ENCODE peak calls at places on chromosomes 6 and 20, in nine cellular contexts. One of them, this sample, is unnamed.

GRCh38 chr6:20211941-20212391 is 303 bp downstream of the MBOAT1 start:
- DNase-seq in fibroblast of pulmonary artery: peak; percentile 47
- DNase-seq in AG04450: no peak
- DNase-seq in body of pancreas: peak; percentile 62
- DNase-seq in astrocyte: peak; percentile 36
- DNase-seq in dorsolateral prefrontal cortex: no peak
- DNase-seq in GM13976: no peak
- DNase-seq in left lung: no peak
- DNase-seq in psoas muscle: no peak
- DNase-seq in this sample: no peak

GRCh38 chr6:7433211-7433610 is 43.6 kb downstream of the RIOK1 start:
- DNase-seq in fibroblast of pulmonary artery: no peak
- DNase-seq in AG04450: no peak
- DNase-seq in body of pancreas: no peak
- DNase-seq in astrocyte: no peak
- DNase-seq in dorsolateral prefrontal cortex: no peak
- DNase-seq in GM13976: no peak
- DNase-seq in left lung: no peak
- DNase-seq in psoas muscle: no peak
- DNase-seq in this sample: no peak

GRCh38 chr6:132236744-132237143 is 164.5 kb downstream of the MOXD1 start:
- DNase-seq in fibroblast of pulmonary artery: no peak
- DNase-seq in AG04450: no peak
- DNase-seq in body of pancreas: no peak
- DNase-seq in astrocyte: peak; percentile 50
- DNase-seq in dorsolateral prefrontal cortex: no peak
- DNase-seq in GM13976: no peak
- DNase-seq in left lung: no peak
- DNase-seq in psoas muscle: no peak
- DNase-seq in this sample: no peak

GRCh38 chr6:97160280-97160679 is 122.7 kb downstream of the MMS22L start:
- DNase-seq in fibroblast of pulmonary artery: no peak
- DNase-seq in AG04450: no peak
- DNase-seq in body of pancreas: no peak
- DNase-seq in astrocyte: peak; percentile 3
- DNase-seq in dorsolateral prefrontal cortex: no peak
- DNase-seq in GM13976: no peak
- DNase-seq in left lung: no peak
- DNase-seq in psoas muscle: no peak
- DNase-seq in this sample: no peak

GRCh38 chr6:152089992-152090391 is 282.5 kb downstream of the ESR1 start:
- DNase-seq in fibroblast of pulmonary artery: peak; percentile 64
- DNase-seq in AG04450: no peak
- DNase-seq in body of pancreas: no peak
- DNase-seq in astrocyte: peak; percentile 78
- DNase-seq in dorsolateral prefrontal cortex: no peak
- DNase-seq in GM13976: no peak
- DNase-seq in left lung: no peak
- DNase-seq in psoas muscle: peak; percentile 66
- DNase-seq in this sample: no peak

GRCh38 chr6:124057448-124057847 is 253.8 kb downstream of the NKAIN2 start:
- DNase-seq in fibroblast of pulmonary artery: no peak
- DNase-seq in AG04450: no peak
- DNase-seq in body of pancreas: no peak
- DNase-seq in astrocyte: no peak
- DNase-seq in dorsolateral prefrontal cortex: no peak
- DNase-seq in GM13976: no peak
- DNase-seq in left lung: no peak
- DNase-seq in psoas muscle: no peak
- DNase-seq in this sample: no peak

GRCh38 chr20:10508060-10508459 is 73.0 kb downstream of the SLX4IP start:
- DNase-seq in fibroblast of pulmonary artery: peak; percentile 44
- DNase-seq in AG04450: no peak
- DNase-seq in body of pancreas: peak; percentile 42
- DNase-seq in astrocyte: peak; percentile 18
- DNase-seq in dorsolateral prefrontal cortex: no peak
- DNase-seq in GM13976: no peak
- DNase-seq in left lung: peak; percentile 41
- DNase-seq in psoas muscle: no peak
- DNase-seq in this sample: no peak

GRCh38 chr6:133062077-133062476 is 179.1 kb upstream of the EYA4 start:
- DNase-seq in fibroblast of pulmonary artery: peak; percentile 87
- DNase-seq in AG04450: peak; percentile 93
- DNase-seq in body of pancreas: no peak
- DNase-seq in astrocyte: peak; percentile 93
- DNase-seq in dorsolateral prefrontal cortex: no peak
- DNase-seq in GM13976: no peak
- DNase-seq in left lung: no peak
- DNase-seq in psoas muscle: no peak
- DNase-seq in this sample: no peak

GRCh38 chr6:116412270-116412669 is 41.5 kb downstream of the DSE start:
- DNase-seq in fibroblast of pulmonary artery: peak; percentile 45
- DNase-seq in AG04450: no peak
- DNase-seq in body of pancreas: no peak
- DNase-seq in astrocyte: no peak
- DNase-seq in dorsolateral prefrontal cortex: no peak
- DNase-seq in GM13976: no peak
- DNase-seq in left lung: no peak
- DNase-seq in psoas muscle: peak; percentile 56
- DNase-seq in this sample: no peak

GRCh38 chr20:49823152-49823847 is 10.7 kb downstream of the SLC9A8 start:
- DNase-seq in fibroblast of pulmonary artery: no peak
- DNase-seq in AG04450: no peak
- DNase-seq in body of pancreas: no peak
- DNase-seq in astrocyte: no peak
- DNase-seq in dorsolateral prefrontal cortex: no peak
- DNase-seq in GM13976: no peak
- DNase-seq in left lung: no peak
- DNase-seq in psoas muscle: no peak
- DNase-seq in this sample: no peak

GRCh38 chr6:119495230-119495683 is 145.7 kb upstream of the MAN1A1 start:
- DNase-seq in fibroblast of pulmonary artery: no peak
- DNase-seq in AG04450: no peak
- DNase-seq in body of pancreas: peak; percentile 74
- DNase-seq in astrocyte: no peak
- DNase-seq in dorsolateral prefrontal cortex: no peak
- DNase-seq in GM13976: no peak
- DNase-seq in left lung: no peak
- DNase-seq in psoas muscle: no peak
- DNase-seq in this sample: no peak

GRCh38 chr6:14655201-14655988 is 537.8 kb downstream of the CD83 start:
- DNase-seq in fibroblast of pulmonary artery: peak; percentile 7
- DNase-seq in AG04450: no peak
- DNase-seq in body of pancreas: no peak
- DNase-seq in astrocyte: no peak
- DNase-seq in dorsolateral prefrontal cortex: no peak
- DNase-seq in GM13976: no peak
- DNase-seq in left lung: no peak
- DNase-seq in psoas muscle: no peak
- DNase-seq in this sample: no peak

GRCh38 chr6:159759645-159760044 is 2.2 kb upstream of the ACAT2 start:
- DNase-seq in fibroblast of pulmonary artery: no peak
- DNase-seq in AG04450: no peak
- DNase-seq in body of pancreas: no peak
- DNase-seq in astrocyte: no peak
- DNase-seq in dorsolateral prefrontal cortex: no peak
- DNase-seq in GM13976: no peak
- DNase-seq in left lung: no peak
- DNase-seq in psoas muscle: no peak
- DNase-seq in this sample: no peak

GRCh38 chr6:166342293-166343156 is at the start of gene SFT2D1:
- DNase-seq in fibroblast of pulmonary artery: peak; percentile 88
- DNase-seq in AG04450: peak; percentile 66
- DNase-seq in body of pancreas: peak; percentile 86
- DNase-seq in astrocyte: peak; percentile 74
- DNase-seq in dorsolateral prefrontal cortex: peak; percentile 87
- DNase-seq in GM13976: peak; percentile 95
- DNase-seq in left lung: peak; percentile 96
- DNase-seq in psoas muscle: peak; percentile 95
- DNase-seq in this sample: peak; percentile 12

GRCh38 chr20:47358672-47359532 is 2.4 kb upstream of the ZMYND8 start:
- DNase-seq in fibroblast of pulmonary artery: peak; percentile 95
- DNase-seq in AG04450: no peak
- DNase-seq in body of pancreas: peak; percentile 93
- DNase-seq in astrocyte: peak; percentile 90
- DNase-seq in dorsolateral prefrontal cortex: peak; percentile 84
- DNase-seq in GM13976: no peak
- DNase-seq in left lung: peak; percentile 76
- DNase-seq in psoas muscle: peak; percentile 77
- DNase-seq in this sample: peak; percentile 91

GRCh38 chr6:80457044-80457933 is 350.8 kb downstream of the BCKDHB start:
- DNase-seq in fibroblast of pulmonary artery: peak; percentile 97
- DNase-seq in AG04450: peak; percentile 88
- DNase-seq in body of pancreas: peak; percentile 65
- DNase-seq in astrocyte: peak; percentile 97
- DNase-seq in dorsolateral prefrontal cortex: peak; percentile 77
- DNase-seq in GM13976: no peak
- DNase-seq in left lung: peak; percentile 20
- DNase-seq in psoas muscle: peak; percentile 68
- DNase-seq in this sample: peak; percentile 82

GRCh38 chr6:91241946-91242613 is 655.2 kb upstream of the MAP3K7 start:
- DNase-seq in fibroblast of pulmonary artery: no peak
- DNase-seq in AG04450: no peak
- DNase-seq in body of pancreas: no peak
- DNase-seq in astrocyte: no peak
- DNase-seq in dorsolateral prefrontal cortex: no peak
- DNase-seq in GM13976: no peak
- DNase-seq in left lung: no peak
- DNase-seq in psoas muscle: no peak
- DNase-seq in this sample: no peak

GRCh38 chr6:85402071-85402470 is 47.8 kb upstream of the NT5E start:
- DNase-seq in fibroblast of pulmonary artery: no peak
- DNase-seq in AG04450: no peak
- DNase-seq in body of pancreas: no peak
- DNase-seq in astrocyte: no peak
- DNase-seq in dorsolateral prefrontal cortex: no peak
- DNase-seq in GM13976: no peak
- DNase-seq in left lung: no peak
- DNase-seq in psoas muscle: no peak
- DNase-seq in this sample: no peak

GRCh38 chr20:25025091-25025861 is 32.7 kb downstream of the ACSS1 start:
- DNase-seq in fibroblast of pulmonary artery: no peak
- DNase-seq in AG04450: no peak
- DNase-seq in body of pancreas: peak; percentile 14
- DNase-seq in astrocyte: no peak
- DNase-seq in dorsolateral prefrontal cortex: peak; percentile 15
- DNase-seq in GM13976: no peak
- DNase-seq in left lung: peak; percentile 33
- DNase-seq in psoas muscle: no peak
- DNase-seq in this sample: no peak

GRCh38 chr6:124958759-124959354 is 3.4 kb upstream of the RNF217 start:
- DNase-seq in fibroblast of pulmonary artery: peak; percentile 70
- DNase-seq in AG04450: no peak
- DNase-seq in body of pancreas: no peak
- DNase-seq in astrocyte: peak; percentile 84
- DNase-seq in dorsolateral prefrontal cortex: no peak
- DNase-seq in GM13976: no peak
- DNase-seq in left lung: no peak
- DNase-seq in psoas muscle: no peak
- DNase-seq in this sample: no peak

DNA sequence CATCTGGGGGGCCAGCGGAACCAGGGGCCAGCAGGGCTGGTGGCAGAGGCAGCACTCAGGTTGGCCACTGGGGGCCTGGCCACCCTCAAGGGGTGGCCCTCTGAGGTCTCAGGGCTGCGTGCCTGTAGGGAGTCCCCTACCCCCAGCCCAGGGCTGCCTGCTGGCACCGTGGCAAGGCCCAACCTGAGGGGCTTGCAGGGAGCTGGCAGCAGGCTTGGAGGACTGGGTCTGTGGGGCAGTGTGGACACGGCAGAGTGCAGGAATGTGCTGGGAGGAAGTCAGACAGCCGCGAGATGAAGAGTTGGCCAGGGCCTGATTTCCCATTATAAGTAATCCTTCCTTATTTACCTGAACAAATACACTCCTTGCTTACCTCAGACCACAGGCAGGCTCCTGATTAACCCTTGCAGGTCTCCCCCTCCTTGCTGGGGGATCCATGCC is at the start of gene SPDEF:
- DNase-seq in fibroblast of pulmonary artery: no peak
- DNase-seq in AG04450: no peak
- DNase-seq in body of pancreas: peak; percentile 24
- DNase-seq in astrocyte: peak; percentile 14
- DNase-seq in dorsolateral prefrontal cortex: no peak
- DNase-seq in GM13976: no peak
- DNase-seq in left lung: no peak
- DNase-seq in psoas muscle: no peak
- DNase-seq in this sample: no peak
- TF ChIP-seq CTCF in fibroblast of pulmonary artery: no peak
- TF ChIP-seq CTCF in AG04450: no peak
- TF ChIP-seq CTCF in body of pancreas: no peak
- TF ChIP-seq CTCF in astrocyte: no peak
- TF ChIP-seq CTCF in dorsolateral prefrontal cortex: no peak
- TF ChIP-seq CTCF in GM13976: no peak
- TF ChIP-seq CTCF in left lung: no peak
- TF ChIP-seq CTCF in psoas muscle: no peak
- TF ChIP-seq CTCF in this sample: no peak

DNA sequence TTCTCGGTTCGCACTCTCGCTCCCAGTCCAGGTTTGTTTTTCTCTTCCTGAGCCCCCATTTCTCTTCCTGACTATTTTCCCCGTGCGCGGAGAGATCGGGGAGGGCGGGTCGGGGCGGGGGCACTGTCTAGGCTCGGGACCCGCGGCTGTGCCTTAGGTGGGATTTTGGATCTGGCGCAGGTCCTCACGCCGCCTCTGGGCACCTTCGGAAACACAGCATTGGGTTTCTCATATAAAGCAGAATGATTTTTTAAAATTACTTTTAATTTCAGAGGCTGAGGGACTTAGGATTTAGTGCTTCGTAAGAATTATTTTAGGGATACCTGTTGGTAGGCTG is 324 bp downstream of the STX11 start:
- DNase-seq in fibroblast of pulmonary artery: peak; percentile 18
- DNase-seq in AG04450: no peak
- DNase-seq in body of pancreas: peak; percentile 42
- DNase-seq in astrocyte: no peak
- DNase-seq in dorsolateral prefrontal cortex: no peak
- DNase-seq in GM13976: peak; percentile 24
- DNase-seq in left lung: no peak
- DNase-seq in psoas muscle: no peak
- DNase-seq in this sample: no peak
- TF ChIP-seq CTCF in fibroblast of pulmonary artery: peak; percentile 7
- TF ChIP-seq CTCF in AG04450: peak; percentile 32
- TF ChIP-seq CTCF in body of pancreas: no peak
- TF ChIP-seq CTCF in astrocyte: no peak
- TF ChIP-seq CTCF in dorsolateral prefrontal cortex: no peak
- TF ChIP-seq CTCF in GM13976: no peak
- TF ChIP-seq CTCF in left lung: no peak
- TF ChIP-seq CTCF in psoas muscle: no peak
- TF ChIP-seq CTCF in this sample: no peak

GRCh38 chr6:138387577-138388368 is 10.1 kb downstream of the SMIM28 start:
- DNase-seq in fibroblast of pulmonary artery: no peak
- DNase-seq in AG04450: no peak
- DNase-seq in body of pancreas: peak; percentile 17
- DNase-seq in astrocyte: no peak
- DNase-seq in dorsolateral prefrontal cortex: no peak
- DNase-seq in GM13976: no peak
- DNase-seq in left lung: no peak
- DNase-seq in psoas muscle: no peak
- DNase-seq in this sample: no peak
- TF ChIP-seq CTCF in fibroblast of pulmonary artery: no peak
- TF ChIP-seq CTCF in AG04450: no peak
- TF ChIP-seq CTCF in body of pancreas: no peak
- TF ChIP-seq CTCF in astrocyte: no peak
- TF ChIP-seq CTCF in dorsolateral prefrontal cortex: no peak
- TF ChIP-seq CTCF in GM13976: no peak
- TF ChIP-seq CTCF in left lung: no peak
- TF ChIP-seq CTCF in psoas muscle: no peak
- TF ChIP-seq CTCF in this sample: no peak

GRCh38 chr20:3173582-3174441 is 463 bp upstream of the LZTS3 start:
- DNase-seq in fibroblast of pulmonary artery: peak; percentile 75
- DNase-seq in AG04450: peak; percentile 23
- DNase-seq in body of pancreas: peak; percentile 94
- DNase-seq in astrocyte: peak; percentile 47
- DNase-seq in dorsolateral prefrontal cortex: peak; percentile 93
- DNase-seq in GM13976: peak; percentile 98
- DNase-seq in left lung: peak; percentile 97
- DNase-seq in psoas muscle: peak; percentile 94
- DNase-seq in this sample: no peak
- TF ChIP-seq CTCF in fibroblast of pulmonary artery: no peak
- TF ChIP-seq CTCF in AG04450: no peak
- TF ChIP-seq CTCF in body of pancreas: no peak
- TF ChIP-seq CTCF in astrocyte: no peak
- TF ChIP-seq CTCF in dorsolateral prefrontal cortex: no peak
- TF ChIP-seq CTCF in GM13976: no peak
- TF ChIP-seq CTCF in left lung: no peak
- TF ChIP-seq CTCF in psoas muscle: peak; percentile 32
- TF ChIP-seq CTCF in this sample: peak; percentile 12